ENCODE peak calls at places on chromosomes 4 and X, in seven cellular contexts. I, G, V, W, A, C and J are unnamed samples.

GRCh38 chrX:9466115-9466495 is 1.2 kb downstream of the TBL1X start:
- DNase-seq in I (peak; percentile 25), G (peak; percentile 53), V (no peak), W (peak; percentile 11), A (no peak), C (peak; percentile 70), J (peak; percentile 47)

GRCh38 chr4:78481180-78481579 is 70.4 kb upstream of the ANXA3 start:
- DNase-seq in I (peak; percentile 89), G (no peak), V (peak; percentile 86), W (no peak), A (no peak), C (no peak), J (peak; percentile 90)

GRCh38 chr4:25172964-25173917 is 13.0 kb upstream of the SEPSECS start:
- DNase-seq in I (peak; percentile 99), G (peak; percentile 56), V (peak; percentile 99), W (no peak), A (peak; percentile 28), C (no peak), J (peak; percentile 95)

GRCh38 chr4:3062466-3062865 is 11.9 kb downstream of the HTT-AS start:
- DNase-seq in I (peak; percentile 58), G (no peak), V (no peak), W (no peak), A (no peak), C (no peak), J (peak; percentile 91)

GRCh38 chr4:38866973-38867477 is 581 bp upstream of the FAM114A1 start:
- DNase-seq in I (no peak), G (no peak), V (no peak), W (no peak), A (no peak), C (no peak), J (peak; percentile 22)

GRCh38 chr4:73901031-73901430 is 31.8 kb downstream of the CXCL1 start:
- DNase-seq in I (no peak), G (no peak), V (peak; percentile 80), W (no peak), A (no peak), C (no peak), J (no peak)

GRCh38 chrX:23993012-23993633 is 33.9 kb downstream of the KLHL15 start:
- DNase-seq in I (peak; percentile 38), G (no peak), V (no peak), W (no peak), A (no peak), C (no peak), J (no peak)

GRCh38 chrX:137848291-137848905 is 282.5 kb downstream of the ZIC3 start:
- DNase-seq in I (no peak), G (no peak), V (no peak), W (no peak), A (no peak), C (no peak), J (no peak)

GRCh38 chr4:185016946-185017797 is 1.1 kb upstream of the HELT start:
- DNase-seq in I (peak; percentile 48), G (no peak), V (no peak), W (no peak), A (no peak), C (no peak), J (peak; percentile 18)

GRCh38 chr4:122922877-122923511 is 597 bp upstream of the NUDT6 start:
- DNase-seq in I (peak; percentile 89), G (peak; percentile 82), V (no peak), W (peak; percentile 93), A (no peak), C (peak; percentile 89), J (peak; percentile 87)

GRCh38 chr4:122917731-122918130 is 4.7 kb downstream of the NUDT6 start:
- DNase-seq in I (peak; percentile 64), G (no peak), V (no peak), W (no peak), A (no peak), C (no peak), J (no peak)

GRCh38 chr4:122920473-122920872 is 1.9 kb downstream of the NUDT6 start:
- DNase-seq in I (no peak), G (no peak), V (no peak), W (no peak), A (no peak), C (no peak), J (no peak)

GRCh38 chr4:122921971-122922876 is at the start of gene NUDT6:
- DNase-seq in I (peak; percentile 72), G (peak; percentile 65), V (no peak), W (peak; percentile 79), A (no peak), C (peak; percentile 75), J (peak; percentile 69)

DNA sequence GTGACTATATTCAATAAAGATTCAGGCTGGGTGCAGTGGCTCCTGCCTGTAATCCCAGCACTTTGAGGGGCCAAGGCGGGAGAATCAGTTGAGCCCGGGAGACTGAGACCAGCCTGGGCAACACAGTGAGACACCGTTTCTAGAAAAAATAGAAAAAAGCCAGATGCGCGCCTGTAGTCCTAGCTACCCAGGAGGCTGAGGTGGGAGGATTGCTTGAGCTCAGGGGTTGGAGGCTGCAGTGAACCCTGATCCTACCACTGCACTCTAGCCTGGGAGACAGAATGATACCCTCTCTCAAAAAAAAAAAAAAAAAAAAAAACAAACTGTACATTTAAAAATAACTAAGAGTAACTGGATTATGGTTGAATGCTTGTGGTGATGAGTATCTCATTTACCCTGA is 1.1 kb downstream of the NUDT6 start:
- DNase-seq in I (no peak), G (no peak), V (no peak), W (no peak), A (no peak), C (no peak), J (no peak)
- H3K4me3 ChIP-seq in I (peak overlapping the region; percentile 82), G (peak overlapping the region; percentile 99), V (peak overlapping the region; percentile 77), W (peak overlapping the region; percentile 93), A (peak overlapping the region; percentile 76), C (peak overlapping the region; percentile 84), J (peak overlapping the region; percentile 95)

DNA sequence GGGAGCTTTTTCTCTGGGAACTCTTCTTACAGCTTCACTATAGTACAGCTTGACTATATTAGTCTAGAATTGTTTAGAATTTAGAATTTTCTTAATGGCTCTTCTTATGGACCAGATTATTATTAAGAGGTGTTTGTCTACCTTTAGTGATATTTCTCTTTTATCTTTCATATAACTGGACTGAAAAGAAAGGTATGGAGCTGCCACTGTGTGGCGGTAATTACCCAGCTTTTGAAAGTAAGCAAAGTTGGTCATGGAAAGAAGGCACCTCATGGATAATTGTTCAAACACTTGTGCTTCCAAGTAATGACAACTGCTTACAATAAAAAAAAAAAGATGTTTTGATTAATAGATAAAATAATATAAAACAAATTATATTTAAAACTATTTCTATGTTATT is 1112.5 kb downstream of the TECRL start:
- DNase-seq in I (no peak), G (no peak), V (no peak), W (no peak), A (no peak), C (no peak), J (no peak)
- TF ChIP-seq CTCF in I (no peak), G (no peak), V (no peak), W (no peak), A (peak; percentile 6), C (no peak), J (no peak)

DNA sequence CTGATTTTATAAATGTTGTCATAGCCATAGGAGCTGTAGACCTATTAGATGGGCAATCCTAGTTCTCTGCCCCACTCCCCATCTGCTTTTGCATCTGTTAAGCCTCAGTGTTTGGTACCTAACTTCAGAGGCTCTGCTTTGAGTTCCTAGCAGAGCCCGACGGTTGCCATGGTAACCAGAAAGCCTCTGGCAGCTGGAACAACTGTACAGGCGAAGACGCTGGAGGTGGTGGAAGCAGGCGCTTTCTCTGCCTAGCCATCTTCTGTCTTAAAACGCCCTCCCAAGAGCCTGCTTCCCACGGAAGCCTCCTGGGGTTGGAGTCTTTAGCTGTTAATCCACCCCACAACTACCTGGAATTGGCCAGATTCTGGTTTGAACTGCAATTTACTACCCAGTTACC is 919 bp upstream of the GABRG1 start:
- DNase-seq in I (no peak), G (no peak), V (no peak), W (no peak), A (no peak), C (no peak), J (no peak)
- H3K4me3 ChIP-seq in I (no peak overlapping the region), G (no peak overlapping the region), V (no peak overlapping the region), W (no peak overlapping the region), A (no peak overlapping the region), C (no peak overlapping the region), J (no peak overlapping the region)

GRCh38 chrX:53678667-53679066 is 7.9 kb downstream of the HUWE1 start:
- DNase-seq in I (peak; percentile 25), G (no peak), V (no peak), W (no peak), A (no peak), C (no peak), J (peak; percentile 11)
- TF ChIP-seq CTCF in I (peak; percentile 30), G (no peak), V (no peak), W (peak; percentile 38), A (no peak), C (peak; percentile 9), J (peak; percentile 33)

GRCh38 chr4:186979966-186980745 is 256.5 kb upstream of the FAT1 start:
- DNase-seq in I (peak; percentile 13), G (no peak), V (no peak), W (no peak), A (no peak), C (no peak), J (peak; percentile 42)
- H3K4me3 ChIP-seq in I (no peak overlapping the region), G (no peak overlapping the region), V (no peak overlapping the region), W (no peak overlapping the region), A (no peak overlapping the region), C (no peak overlapping the region), J (peak overlapping the region; percentile 35)

DNA sequence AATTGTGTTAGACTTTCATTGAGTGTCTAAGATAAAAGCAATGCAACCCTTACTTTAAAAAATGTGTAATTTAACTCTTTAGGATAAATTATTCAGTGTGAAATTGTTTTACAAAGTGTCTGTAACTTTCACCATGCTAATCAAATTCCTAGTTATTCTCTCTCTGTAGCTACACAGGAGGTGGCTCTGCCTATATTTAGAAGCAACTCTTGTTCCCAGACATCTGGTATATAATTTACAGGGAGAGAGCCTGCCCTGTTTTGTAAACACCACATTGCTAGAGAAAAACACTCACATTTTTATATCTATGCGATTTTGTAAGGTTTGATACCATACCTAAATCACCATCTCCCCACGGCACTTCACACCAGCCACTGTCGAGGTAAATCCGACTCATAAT is 35.4 kb upstream of the SPATA4 start:
- DNase-seq in I (no peak), G (no peak), V (no peak), W (no peak), A (no peak), C (no peak), J (peak; percentile 36)
- TF ChIP-seq CTCF in I (no peak), G (no peak), V (no peak), W (no peak), A (no peak), C (no peak), J (no peak)

GRCh38 chr4:140363558-140363957 is 9.9 kb upstream of the SCOC start:
- DNase-seq in I (no peak), G (no peak), V (no peak), W (no peak), A (no peak), C (no peak), J (no peak)
- H3K4me3 ChIP-seq in I (no peak overlapping the region), G (no peak overlapping the region), V (no peak overlapping the region), W (no peak overlapping the region), A (no peak overlapping the region), C (no peak overlapping the region), J (no peak overlapping the region)